ENCODE peak calls at places on chromosomes 16 and 17, in four cellular contexts. One of them, this sample, is unnamed.

GRCh38 chr17:79812206-79812968 is 15.5 kb upstream of the CBX8 start:
- DNase-seq in uterus: no peak
- DNase-seq in A549: no peak
- DNase-seq in heart right ventricle: no peak
- DNase-seq in this sample: no peak

GRCh38 chr17:40555296-40556190 is 9.7 kb downstream of the CCR7 start:
- DNase-seq in uterus: peak; percentile 16
- DNase-seq in A549: no peak
- DNase-seq in heart right ventricle: no peak
- DNase-seq in this sample: no peak

GRCh38 chr17:9239821-9240658 is 218.7 kb downstream of the NTN1 start:
- DNase-seq in uterus: peak; percentile 82
- DNase-seq in A549: peak; percentile 66
- DNase-seq in heart right ventricle: peak; percentile 82
- DNase-seq in this sample: peak; percentile 82

GRCh38 chr16:25106567-25107465 is 4.7 kb upstream of the LCMT1 start:
- DNase-seq in uterus: peak; percentile 95
- DNase-seq in A549: peak; percentile 92
- DNase-seq in heart right ventricle: peak; percentile 97
- DNase-seq in this sample: peak; percentile 86

GRCh38 chr16:64475627-64476351 is 646.1 kb downstream of the CDH11 start:
- DNase-seq in uterus: no peak
- DNase-seq in A549: no peak
- DNase-seq in heart right ventricle: no peak
- DNase-seq in this sample: no peak

GRCh38 chr16:81446318-81447275 is 2.0 kb downstream of the CMIP start:
- DNase-seq in uterus: peak; percentile 43
- DNase-seq in A549: peak; percentile 79
- DNase-seq in heart right ventricle: no peak
- DNase-seq in this sample: peak; percentile 68

GRCh38 chr17:35765086-35765710 is 4.5 kb downstream of the C17orf50 start:
- DNase-seq in uterus: no peak
- DNase-seq in A549: no peak
- DNase-seq in heart right ventricle: no peak
- DNase-seq in this sample: no peak

GRCh38 chr16:50974438-50975036 is 176.5 kb downstream of the SALL1 start:
- DNase-seq in uterus: no peak
- DNase-seq in A549: no peak
- DNase-seq in heart right ventricle: no peak
- DNase-seq in this sample: no peak

GRCh38 chr17:6024576-6024975 is 45.6 kb upstream of the WSCD1 start:
- DNase-seq in uterus: no peak
- DNase-seq in A549: no peak
- DNase-seq in heart right ventricle: no peak
- DNase-seq in this sample: no peak

GRCh38 chr16:24723663-24724062 is 5.8 kb upstream of the TNRC6A start:
- DNase-seq in uterus: no peak
- DNase-seq in A549: no peak
- DNase-seq in heart right ventricle: no peak
- DNase-seq in this sample: peak; percentile 71

GRCh38 chr17:1159781-1160180 is 20.0 kb downstream of the ABR start:
- DNase-seq in uterus: no peak
- DNase-seq in A549: no peak
- DNase-seq in heart right ventricle: no peak
- DNase-seq in this sample: no peak

GRCh38 chr17:42289863-42290165 is 1.5 kb downstream of the STAT5A start:
- DNase-seq in uterus: peak; percentile 15
- DNase-seq in A549: no peak
- DNase-seq in heart right ventricle: no peak
- DNase-seq in this sample: no peak

GRCh38 chr16:84675423-84675822 is 24.4 kb upstream of the USP10 start:
- DNase-seq in uterus: no peak
- DNase-seq in A549: no peak
- DNase-seq in heart right ventricle: no peak
- DNase-seq in this sample: no peak

GRCh38 chr16:84677849-84678248 is 22.0 kb upstream of the USP10 start:
- DNase-seq in uterus: no peak
- DNase-seq in A549: no peak
- DNase-seq in heart right ventricle: no peak
- DNase-seq in this sample: no peak

GRCh38 chr16:84673561-84673960 is 25.2 kb downstream of the KLHL36 start:
- DNase-seq in uterus: no peak
- DNase-seq in A549: no peak
- DNase-seq in heart right ventricle: no peak
- DNase-seq in this sample: no peak

GRCh38 chr16:84680165-84680842 is 19.5 kb upstream of the USP10 start:
- DNase-seq in uterus: no peak
- DNase-seq in A549: no peak
- DNase-seq in heart right ventricle: no peak
- DNase-seq in this sample: no peak

GRCh38 chr16:84677017-84677803 is 22.6 kb upstream of the USP10 start:
- DNase-seq in uterus: no peak
- DNase-seq in A549: no peak
- DNase-seq in heart right ventricle: no peak
- DNase-seq in this sample: no peak
- H3K27ac ChIP-seq in uterus: no peak overlapping the region
- H3K27ac ChIP-seq in A549: no peak overlapping the region
- H3K27ac ChIP-seq in heart right ventricle: no peak overlapping the region
- H3K27ac ChIP-seq in this sample: no peak overlapping the region

GRCh38 chr17:51487947-51488346 is 227.6 kb downstream of the UTP18 start:
- DNase-seq in uterus: no peak
- DNase-seq in A549: no peak
- DNase-seq in heart right ventricle: no peak
- DNase-seq in this sample: peak; percentile 5
- TF ChIP-seq CTCF in uterus: no peak
- TF ChIP-seq CTCF in A549: no peak
- TF ChIP-seq CTCF in heart right ventricle: no peak
- TF ChIP-seq CTCF in this sample: no peak

GRCh38 chr16:56312028-56312300 is 113.4 kb downstream of the AMFR start:
- DNase-seq in uterus: no peak
- DNase-seq in A549: no peak
- DNase-seq in heart right ventricle: no peak
- DNase-seq in this sample: no peak
- H3K27ac ChIP-seq in uterus: no peak overlapping the region
- H3K27ac ChIP-seq in A549: no peak overlapping the region
- H3K27ac ChIP-seq in heart right ventricle: no peak overlapping the region
- H3K27ac ChIP-seq in this sample: no peak overlapping the region

GRCh38 chr17:19867094-19867653 is 562 bp downstream of the ULK2 start:
- DNase-seq in uterus: peak; percentile 72
- DNase-seq in A549: peak; percentile 76
- DNase-seq in heart right ventricle: peak; percentile 72
- DNase-seq in this sample: peak; percentile 55
- TF ChIP-seq CTCF in uterus: peak; percentile 3
- TF ChIP-seq CTCF in A549: peak; percentile 34
- TF ChIP-seq CTCF in heart right ventricle: peak; percentile 49
- TF ChIP-seq CTCF in this sample: no peak

DNA sequence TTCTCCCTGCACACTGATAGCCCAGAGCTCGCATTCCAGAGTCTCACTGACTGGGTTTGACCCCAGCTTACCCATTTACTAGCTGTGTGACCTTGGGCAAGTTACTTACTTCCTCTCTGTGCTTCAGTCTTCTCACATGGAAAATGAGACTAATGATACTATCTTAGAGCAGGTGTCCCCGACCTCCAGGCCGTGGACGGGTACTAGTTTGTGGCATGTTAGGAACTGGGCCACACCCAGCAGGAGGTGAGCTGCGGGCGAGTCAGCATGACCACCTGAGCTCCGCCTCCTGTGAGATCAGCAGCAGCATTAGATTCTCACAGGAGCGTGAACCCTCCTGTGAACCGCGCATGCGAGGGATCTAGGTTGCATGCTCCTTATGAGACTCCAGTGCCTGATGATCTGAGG is 15.8 kb downstream of the ANKFY1 start:
- DNase-seq in uterus: no peak
- DNase-seq in A549: no peak
- DNase-seq in heart right ventricle: no peak
- DNase-seq in this sample: peak; percentile 68
- H3K27ac ChIP-seq in uterus: no peak overlapping the region
- H3K27ac ChIP-seq in A549: no peak overlapping the region
- H3K27ac ChIP-seq in heart right ventricle: peak overlapping the region; percentile 18
- H3K27ac ChIP-seq in this sample: peak overlapping the region; percentile 62

GRCh38 chr16:14375132-14375491 is 254.9 kb downstream of the PARN start:
- DNase-seq in uterus: no peak
- DNase-seq in A549: no peak
- DNase-seq in heart right ventricle: no peak
- DNase-seq in this sample: no peak

GRCh38 chr16:14374451-14375131 is 255.5 kb downstream of the PARN start:
- DNase-seq in uterus: no peak
- DNase-seq in A549: no peak
- DNase-seq in heart right ventricle: no peak
- DNase-seq in this sample: no peak

GRCh38 chr16:14378131-14378551 is 251.9 kb downstream of the PARN start:
- DNase-seq in uterus: no peak
- DNase-seq in A549: peak; percentile 54
- DNase-seq in heart right ventricle: no peak
- DNase-seq in this sample: peak; percentile 64

GRCh38 chr16:14377326-14377725 is 252.7 kb downstream of the PARN start:
- DNase-seq in uterus: no peak
- DNase-seq in A549: no peak
- DNase-seq in heart right ventricle: no peak
- DNase-seq in this sample: no peak

DNA sequence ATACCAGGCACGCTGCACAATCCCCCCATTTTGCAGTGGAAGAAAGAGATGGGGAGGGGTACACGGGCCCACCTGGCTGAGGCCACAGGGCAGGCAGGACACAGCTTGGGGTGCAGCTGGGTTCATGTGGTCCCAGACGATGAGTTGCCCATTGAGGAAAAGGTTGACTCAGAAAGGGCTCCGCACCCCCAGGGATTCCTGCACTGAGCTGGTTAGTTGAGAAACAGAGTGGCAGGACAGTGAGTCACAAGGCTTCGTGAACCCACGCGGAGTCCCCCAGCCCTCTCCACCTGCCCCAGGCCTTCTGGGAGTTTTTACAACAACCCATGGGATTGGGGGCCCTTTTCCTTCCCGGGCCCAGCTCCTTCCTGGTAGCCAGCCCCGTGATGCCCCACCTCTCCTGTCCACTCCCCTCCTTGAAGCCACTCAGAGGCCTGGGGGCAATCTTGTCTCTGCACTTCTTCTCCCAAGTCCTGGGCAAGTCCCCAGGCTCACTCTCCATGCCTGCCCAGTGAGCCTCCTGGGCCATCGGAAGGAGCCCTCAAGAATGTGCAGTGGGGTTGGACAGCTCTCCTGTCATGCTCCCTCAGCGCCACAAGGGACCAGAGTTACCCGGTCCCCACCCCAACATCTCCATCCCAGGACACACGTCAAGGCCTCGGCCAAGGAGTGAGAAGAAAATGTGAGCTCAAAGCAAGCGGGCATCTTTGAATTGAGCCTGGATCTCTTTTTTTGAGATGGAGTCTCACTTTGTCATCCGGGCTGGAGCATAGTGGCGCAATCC is 251.2 kb downstream of the PARN start:
- DNase-seq in uterus: no peak
- DNase-seq in A549: no peak
- DNase-seq in heart right ventricle: no peak
- DNase-seq in this sample: peak; percentile 86
- TF ChIP-seq CTCF in uterus: no peak
- TF ChIP-seq CTCF in A549: no peak
- TF ChIP-seq CTCF in heart right ventricle: no peak
- TF ChIP-seq CTCF in this sample: no peak

DNA sequence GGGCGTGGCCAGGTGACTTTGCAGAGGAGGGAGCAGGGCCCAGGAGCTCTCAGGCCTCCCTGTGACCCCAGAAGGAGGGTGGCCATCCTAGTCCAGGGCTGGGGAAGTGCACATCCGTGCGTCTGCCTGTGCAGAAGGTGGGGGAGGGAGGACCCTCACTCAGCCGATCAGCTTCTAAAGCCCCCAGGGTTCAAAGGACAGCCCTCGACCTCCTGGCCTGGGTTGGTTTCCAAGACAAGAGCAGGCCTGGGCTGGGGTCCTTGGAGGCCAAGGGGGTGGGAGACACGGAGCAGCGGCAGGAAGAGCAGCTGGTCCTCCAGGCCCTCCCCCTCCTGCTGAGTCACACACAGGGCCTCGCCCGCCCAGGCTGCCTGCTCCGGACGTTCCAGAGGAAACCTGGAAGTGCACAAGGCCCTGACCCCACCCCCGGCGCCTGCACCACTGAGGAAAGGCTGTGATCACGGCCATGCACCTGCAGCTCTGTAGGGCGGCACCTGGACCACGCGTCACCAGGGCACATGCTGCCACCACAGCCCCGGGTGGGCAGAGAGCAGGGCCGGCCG is 67.1 kb upstream of the ZNF469 start:
- DNase-seq in uterus: peak; percentile 61
- DNase-seq in A549: peak; percentile 78
- DNase-seq in heart right ventricle: no peak
- DNase-seq in this sample: peak; percentile 91
- H3K27ac ChIP-seq in uterus: peak overlapping the region; percentile 30
- H3K27ac ChIP-seq in A549: peak overlapping the region; percentile 93
- H3K27ac ChIP-seq in heart right ventricle: no peak overlapping the region
- H3K27ac ChIP-seq in this sample: peak overlapping the region; percentile 60

This sample was measured in RWPE1.